ENCODE peak calls at places on chromosomes 7 and 10, in four cellular contexts. R is posterior vena cava, Q is colonic mucosa, D is NCI-H2081. S is an unnamed sample.

GRCh38 chr7:48269066-48269465 is 97.8 kb downstream of the ABCA13 start:
- DNase-seq in R (no peak), Q (no peak), D (no peak), S (no peak)

GRCh38 chr10:70758757-70759514 is 26.2 kb downstream of the TBATA start:
- DNase-seq in R (peak; percentile 77), Q (peak; percentile 74), D (peak; percentile 68), S (peak; percentile 46)

GRCh38 chr10:117226813-117227451 is 14.0 kb upstream of the SLC18A2 start:
- DNase-seq in R (no peak), Q (peak; percentile 43), D (peak; percentile 18), S (no peak)

GRCh38 chr10:128629111-128630096 is 503.2 kb upstream of the MKI67 start:
- DNase-seq in R (peak; percentile 43), Q (no peak), D (no peak), S (no peak)

GRCh38 chr7:149330914-149331567 is 69.0 kb downstream of the ZNF783 start:
- DNase-seq in R (no peak), Q (no peak), D (no peak), S (no peak)

GRCh38 chr7:141737118-141737835 is 881 bp upstream of the SSBP1 start:
- DNase-seq in R (no peak), Q (peak; percentile 41), D (peak; percentile 41), S (peak; percentile 28)

GRCh38 chr10:71333154-71333887 is 14.3 kb downstream of the SLC29A3 start:
- DNase-seq in R (no peak), Q (no peak), D (no peak), S (no peak)

GRCh38 chr7:35430547-35431153 is 176.8 kb upstream of the TBX20 start:
- DNase-seq in R (no peak), Q (no peak), D (no peak), S (no peak)

GRCh38 chr7:18081617-18082016 is 54.0 kb upstream of the PRPS1L1 start:
- DNase-seq in R (no peak), Q (no peak), D (no peak), S (no peak)

GRCh38 chr10:69860290-69860689 is 58.6 kb downstream of the COL13A1 start:
- DNase-seq in R (no peak), Q (no peak), D (no peak), S (no peak)

GRCh38 chr7:40850017-40850416 is 715.2 kb downstream of the SUGCT start:
- DNase-seq in R (no peak), Q (no peak), D (no peak), S (no peak)

GRCh38 chr7:40297741-40298311 is 163.0 kb downstream of the SUGCT start:
- DNase-seq in R (no peak), Q (no peak), D (no peak), S (no peak)

GRCh38 chr10:79310911-79311573 is 36.2 kb upstream of the PPIF start:
- DNase-seq in R (no peak), Q (peak; percentile 81), D (no peak), S (no peak)

GRCh38 chr7:149257146-149257545 is 4.8 kb upstream of the ZNF783 start:
- DNase-seq in R (no peak), Q (no peak), D (no peak), S (no peak)

GRCh38 chr10:129637010-129637409 is 170.0 kb downstream of the MGMT start:
- DNase-seq in R (no peak), Q (no peak), D (no peak), S (no peak)

GRCh38 chr10:29688230-29688634 is 53.5 kb upstream of the SVIL start:
- DNase-seq in R (no peak), Q (no peak), D (peak; percentile 59), S (peak; percentile 23)

GRCh38 chr10:103872137-103872933 is 17.0 kb upstream of the SH3PXD2A start:
- DNase-seq in R (no peak), Q (no peak), D (no peak), S (no peak)

GRCh38 chr7:123738808-123739207 is 10.0 kb downstream of the WASL start:
- DNase-seq in R (no peak), Q (no peak), D (no peak), S (no peak)

GRCh38 chr7:20376796-20377195 is 46.1 kb downstream of the ITGB8 start:
- DNase-seq in R (no peak), Q (no peak), D (no peak), S (no peak)

GRCh38 chr10:126073606-126074005 is 177.2 kb downstream of the FANK1 start:
- DNase-seq in R (no peak), Q (no peak), D (no peak), S (no peak)

GRCh38 chr7:131231381-131232220 is 96.1 kb upstream of the MKLN1 start:
- DNase-seq in R (no peak), Q (peak; percentile 31), D (no peak), S (no peak)

GRCh38 chr10:12419279-12419847 is 70.0 kb downstream of the CAMK1D start:
- DNase-seq in R (peak; percentile 82), Q (no peak), D (no peak), S (no peak)

GRCh38 chr10:14468022-14468421 is 137.3 kb upstream of the FRMD4A start:
- DNase-seq in R (no peak), Q (no peak), D (peak; percentile 17), S (peak; percentile 88)

GRCh38 chr7:27419581-27420177 is 177.1 kb downstream of the EVX1 start:
- DNase-seq in R (no peak), Q (no peak), D (no peak), S (no peak)

GRCh38 chr10:18501198-18501597 is 150.2 kb downstream of the NSUN6 start:
- DNase-seq in R (no peak), Q (no peak), D (no peak), S (no peak)

GRCh38 chr7:99224263-99224947 is 16.5 kb upstream of the KPNA7 start:
- DNase-seq in R (no peak), Q (peak; percentile 67), D (no peak), S (no peak)

GRCh38 chr7:101554584-101555268 is 74.4 kb downstream of the MYL10 start:
- DNase-seq in R (no peak), Q (no peak), D (no peak), S (no peak)

GRCh38 chr7:132197772-132198171 is 378.5 kb downstream of the PLXNA4 start:
- DNase-seq in R (peak; percentile 28), Q (no peak), D (no peak), S (no peak)

GRCh38 chr10:116255931-116256748 is 16.9 kb downstream of the GFRA1 start:
- DNase-seq in R (no peak), Q (no peak), D (no peak), S (no peak)

GRCh38 chr10:69317175-69318086 is 39.1 kb downstream of the HK1 start:
- DNase-seq in R (no peak), Q (peak; percentile 36), D (no peak), S (no peak)

S was measured in NCI-H2227 treated with DMSO at 0.1 percent for 48 hours.